ENCODE peak calls at places on chromosomes 4 and X, in four cellular contexts. H is transverse colon, R is HFF-Myc, J is T-helper 17 cell. B is an unnamed sample.

GRCh38 chrX:39854772-39855747 is 242.7 kb downstream of the BCOR start:
- DNase-seq in H (peak), R (no peak), J (peak), B (peak)

GRCh38 chrX:100924370-100924769 is 4.3 kb downstream of the XKRX start:
- DNase-seq in H (no peak), R (no peak), J (no peak), B (no peak)

GRCh38 chr4:40721730-40722171 is 28.0 kb upstream of the NSUN7 start:
- DNase-seq in H (no peak), R (no peak), J (no peak), B (no peak)

GRCh38 chr4:22884157-22884556 is 191.4 kb downstream of the GBA3 start:
- DNase-seq in H (no peak), R (no peak), J (no peak), B (no peak)

GRCh38 chrX:1853916-1854315 is 239.1 kb downstream of the ASMT start:
- DNase-seq in H (no peak), R (no peak), J (no peak), B (no peak)

GRCh38 chr4:142875117-142875516 is 29.0 kb upstream of the INPP4B start:
- DNase-seq in H (no peak), R (no peak), J (no peak), B (no peak)

GRCh38 chr4:59223292-59223941 is 1976.7 kb upstream of the ADGRL3 start:
- DNase-seq in H (no peak), R (no peak), J (no peak), B (no peak)

GRCh38 chr4:119733431-119733830 is 104.8 kb upstream of the PDE5A start:
- DNase-seq in H (no peak), R (no peak), J (no peak), B (no peak)

GRCh38 chrX:120457766-120458180 is 11.3 kb downstream of the LAMP2 start:
- DNase-seq in H (no peak), R (peak), J (no peak), B (no peak)

GRCh38 chr4:22695917-22696316 is 3.2 kb downstream of the GBA3 start:
- DNase-seq in H (peak), R (no peak), J (no peak), B (no peak)

GRCh38 chr4:160020804-160021203 is 917.9 kb downstream of the RAPGEF2 start:
- DNase-seq in H (no peak), R (no peak), J (no peak), B (no peak)

GRCh38 chr4:37146260-37146659 is 98.3 kb upstream of the NWD2 start:
- DNase-seq in H (no peak), R (no peak), J (no peak), B (no peak)

GRCh38 chrX:119684916-119685224 is 8.1 kb downstream of the SEPTIN6 start:
- DNase-seq in H (no peak), R (no peak), J (no peak), B (no peak)

GRCh38 chr4:105710678-105711077 is 2.1 kb downstream of the GSTCD start:
- DNase-seq in H (no peak), R (no peak), J (no peak), B (no peak)

GRCh38 chrX:38754102-38754790 is 47.0 kb upstream of the MID1IP1 start:
- DNase-seq in H (no peak), R (peak), J (no peak), B (peak)

GRCh38 chr4:156968479-156968984 is 3.1 kb downstream of the PDGFC start:
- DNase-seq in H (peak), R (peak), J (no peak), B (no peak)

GRCh38 chr4:96809563-96809962 is 969.7 kb downstream of the PDHA2 start:
- DNase-seq in H (no peak), R (no peak), J (no peak), B (no peak)

GRCh38 chrX:143648705-143649104 is 12.8 kb upstream of the SLITRK4 start:
- DNase-seq in H (no peak), R (no peak), J (no peak), B (no peak)

B was measured in activated T-helper 1 cell treated with Interleukin-2 at 50 U/mL for 16 hours.